ENCODE peak calls at places on chromosomes 11 and 22, in ten cellular contexts. T, A, J, F, M, W, R, P, B and V are unnamed samples.

GRCh38 chr22:30444632-30445437 is 19.3 kb downstream of the MTFP1 start:
- DNase-seq in A (peak; percentile 64), F (no peak), B (no peak), R (peak; percentile 24), M (no peak), J (peak; percentile 74), P (no peak), W (peak; percentile 49), T (peak; percentile 67), V (no peak)

GRCh38 chr11:59174664-59175033 is 2.7 kb downstream of the DTX4 start:
- DNase-seq in J (peak; percentile 65), B (no peak), T (peak; percentile 43), W (peak; percentile 77), F (no peak), A (no peak), M (no peak), R (no peak), P (no peak), V (no peak)

GRCh38 chr22:42432818-42433217 is 615 bp upstream of the NFAM1 start:
- DNase-seq in R (no peak), J (no peak), M (no peak), T (no peak), F (no peak), A (no peak), P (no peak), W (no peak), B (no peak), V (no peak)

GRCh38 chr11:120011836-120012235 is 126.1 kb downstream of the TRIM29 start:
- DNase-seq in R (no peak), F (no peak), A (no peak), M (no peak), P (no peak), W (no peak), J (no peak), T (no peak), B (no peak), V (no peak)

GRCh38 chr11:38448284-38448683 is 1850.2 kb upstream of the RAG2 start:
- DNase-seq in A (no peak), F (no peak), R (no peak), M (no peak), T (no peak), B (no peak), W (no peak), J (no peak), P (no peak), V (no peak)

GRCh38 chr11:69213315-69213714 is 57.6 kb downstream of the SMIM38 start:
- DNase-seq in J (no peak), M (no peak), P (no peak), T (peak; percentile 7), W (no peak), F (peak; percentile 25), A (no peak), R (no peak), B (no peak), V (peak; percentile 17)

GRCh38 chr22:46754110-46754799 is 8.2 kb upstream of the TBC1D22A start:
- DNase-seq in W (peak; percentile 94), T (peak; percentile 94), P (peak; percentile 82), M (peak; percentile 97), B (peak; percentile 98), A (peak; percentile 90), J (peak; percentile 100), R (no peak), F (peak; percentile 98), V (peak; percentile 81)

GRCh38 chr11:110253525-110253924 is 42.9 kb downstream of the RDX start:
- DNase-seq in J (no peak), R (no peak), W (no peak), P (no peak), M (no peak), B (no peak), F (no peak), T (no peak), A (no peak), V (no peak)

GRCh38 chr11:86261328-86261727 is 16.8 kb downstream of the EED start:
- DNase-seq in M (no peak), B (no peak), R (no peak), J (no peak), T (no peak), P (no peak), F (no peak), A (no peak), W (no peak), V (no peak)

GRCh38 chr11:118619444-118620205 is 12.2 kb downstream of the PHLDB1 start:
- DNase-seq in P (no peak), W (no peak), R (no peak), J (peak; percentile 99), A (no peak), T (no peak), B (peak; percentile 65), F (peak; percentile 85), M (peak; percentile 80), V (no peak)

GRCh38 chr11:129286813-129287212 is 88.8 kb upstream of the BARX2 start:
- DNase-seq in P (no peak), T (no peak), J (no peak), A (no peak), W (no peak), F (no peak), R (no peak), M (no peak), B (no peak), V (no peak)

GRCh38 chr11:883527-883926 is 27.1 kb downstream of the CHID1 start:
- DNase-seq in T (no peak), W (no peak), A (no peak), J (no peak), B (no peak), R (no peak), F (no peak), M (no peak), P (no peak), V (no peak)

GRCh38 chr11:886568-886967 is 24.0 kb downstream of the CHID1 start:
- DNase-seq in T (no peak), B (no peak), J (no peak), P (no peak), M (no peak), F (no peak), W (no peak), R (no peak), A (no peak), V (no peak)

GRCh38 chr11:887589-887988 is 23.0 kb downstream of the CHID1 start:
- DNase-seq in J (no peak), M (no peak), W (no peak), R (no peak), T (no peak), A (no peak), B (no peak), F (no peak), P (no peak), V (no peak)

GRCh38 chr11:882593-882992 is 28.0 kb downstream of the CHID1 start:
- DNase-seq in M (no peak), B (no peak), J (no peak), W (no peak), F (no peak), R (no peak), P (no peak), T (no peak), A (no peak), V (peak; percentile 43)

DNA sequence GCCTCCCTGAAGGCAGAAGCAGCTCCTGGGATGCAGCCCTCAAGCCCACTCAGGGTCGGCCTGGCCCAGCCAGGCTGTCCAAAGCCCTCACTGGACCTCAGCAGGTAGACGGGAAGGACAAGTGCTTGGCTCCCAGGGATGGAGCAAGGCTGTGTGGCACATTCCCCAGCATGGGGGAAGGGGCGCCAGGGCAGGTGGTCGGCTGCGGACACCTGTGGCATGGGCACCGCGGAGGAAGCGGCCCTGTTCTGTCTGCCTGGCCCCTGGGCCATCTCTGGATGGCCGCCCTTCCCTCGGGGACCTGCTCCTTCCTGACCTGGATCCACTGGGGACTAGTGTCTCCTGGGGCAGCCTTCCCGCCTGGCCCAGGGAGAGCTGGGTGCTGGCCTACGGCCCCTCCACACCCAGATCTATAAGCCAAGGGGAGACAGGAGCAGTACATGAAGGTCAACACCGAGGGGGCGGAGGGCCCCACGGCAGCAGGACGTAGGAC is 26.0 kb downstream of the CHID1 start:
- DNase-seq in J (no peak), A (no peak), W (no peak), T (no peak), R (no peak), M (no peak), F (no peak), B (no peak), P (no peak), V (no peak)
- H3K4me1 ChIP-seq in J (no peaks in the 10 kb centered on the region), A (no peaks in the 10 kb centered on the region), W (no peaks in the 10 kb centered on the region), T (no peaks in the 10 kb centered on the region), R (no peaks in the 10 kb centered on the region), M (no peaks in the 10 kb centered on the region), F (no peaks in the 10 kb centered on the region), B (peaks cover 7% of the 10 kb centered on the region), P (no peaks in the 10 kb centered on the region), V (no peaks in the 10 kb centered on the region)

GRCh38 chr11:35144103-35144741 is 5.3 kb downstream of the CD44 start:
- DNase-seq in M (no peak), J (peak; percentile 93), F (peak; percentile 75), R (peak; percentile 28), W (no peak), A (no peak), B (no peak), T (peak; percentile 32), P (no peak), V (no peak)
- H3K4me1 ChIP-seq in M (peaks cover 64% of the 10 kb centered on the region), J (peaks cover 57% of the 10 kb centered on the region), F (peaks cover 1% of the 10 kb centered on the region), R (peaks cover 75% of the 10 kb centered on the region), W (peaks cover 13% of the 10 kb centered on the region), A (peaks cover 73% of the 10 kb centered on the region), B (peaks cover 3% of the 10 kb centered on the region), T (peaks cover 93% of the 10 kb centered on the region), P (no peaks in the 10 kb centered on the region), V (peaks cover 25% of the 10 kb centered on the region)

DNA sequence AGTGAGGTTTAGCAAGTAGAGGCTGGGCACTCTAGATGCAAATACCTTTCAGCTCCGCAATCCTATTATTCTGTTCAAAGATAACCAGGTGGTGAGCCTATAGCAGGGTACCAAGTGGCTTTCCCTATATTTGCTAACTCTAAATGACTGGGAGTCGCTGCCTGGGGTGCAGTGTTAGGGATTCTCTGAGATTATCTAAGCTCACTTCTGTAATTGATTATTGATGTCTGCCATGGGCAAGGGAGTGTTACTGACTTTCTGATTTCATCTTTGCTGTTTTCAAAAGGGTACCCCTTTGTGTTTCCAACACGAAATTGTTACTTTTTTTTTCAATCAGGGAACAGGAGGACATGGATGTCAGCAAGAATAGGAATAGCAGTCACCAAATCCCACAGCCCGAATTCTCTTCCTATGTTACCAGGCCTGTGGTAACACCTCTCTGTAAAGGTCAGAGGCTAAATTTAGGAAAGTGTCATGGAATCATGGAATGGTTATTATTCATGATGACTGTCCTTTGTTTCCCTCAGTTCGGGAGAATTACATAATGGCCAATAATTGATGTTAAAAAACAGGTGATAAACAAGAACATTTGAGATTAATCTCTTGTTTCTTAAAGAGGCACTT is 62.6 kb upstream of the CRYBB3 start:
- DNase-seq in W (no peak), M (no peak), F (no peak), P (no peak), A (no peak), T (no peak), B (no peak), R (no peak), J (no peak), V (no peak)
- H3K4me1 ChIP-seq in W (peaks cover 22% of the 10 kb centered on the region), M (peaks cover 56% of the 10 kb centered on the region), F (no peaks in the 10 kb centered on the region), P (no peaks in the 10 kb centered on the region), A (no peaks in the 10 kb centered on the region), T (peaks cover 69% of the 10 kb centered on the region), B (peaks cover 30% of the 10 kb centered on the region), R (no peaks in the 10 kb centered on the region), J (no peaks in the 10 kb centered on the region), V (peaks cover 3% of the 10 kb centered on the region)

DNA sequence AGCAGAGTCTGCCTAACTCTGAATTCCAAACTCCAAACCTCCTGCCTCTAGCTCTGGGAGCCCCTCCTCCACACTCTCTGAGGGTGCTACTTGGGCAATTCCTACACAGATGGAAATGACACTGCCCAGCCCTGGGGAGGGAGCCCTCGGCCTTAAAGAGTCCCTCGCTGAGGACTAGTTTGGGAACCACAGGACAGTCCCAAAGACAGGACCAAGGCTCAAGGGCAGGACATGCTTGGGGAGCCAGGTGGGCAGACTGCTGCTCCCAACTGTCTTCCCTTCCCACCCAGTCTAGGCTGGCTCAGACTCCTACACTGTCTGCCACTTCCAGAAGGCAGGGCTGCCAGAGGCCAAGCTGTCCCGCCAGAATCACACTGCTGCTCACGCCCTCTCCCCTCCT is 9.9 kb downstream of the ARRB1 start:
- DNase-seq in M (no peak), F (no peak), T (no peak), P (no peak), R (no peak), B (no peak), W (peak; percentile 48), J (no peak), A (no peak), V (no peak)
- H3K4me1 ChIP-seq in M (peaks cover 20% of the 10 kb centered on the region), F (no peaks in the 10 kb centered on the region), T (peaks cover 100% of the 10 kb centered on the region), P (no peaks in the 10 kb centered on the region), R (peaks cover 97% of the 10 kb centered on the region), B (peaks cover 18% of the 10 kb centered on the region), W (peaks cover 74% of the 10 kb centered on the region), J (peaks cover 40% of the 10 kb centered on the region), A (peaks cover 84% of the 10 kb centered on the region), V (peaks cover 26% of the 10 kb centered on the region)